ENCODE peak calls at places on chromosomes 1 and 21, in eight cellular contexts. F, G, K, C, V, N, X and B are unnamed samples.

GRCh38 chr1:70411360-70411844 is 334 bp downstream of the CTH start:
- DNase-seq in F (no peak), G (peak; percentile 80), K (no peak), C (no peak), V (no peak), N (no peak), X (no peak), B (no peak)

GRCh38 chr1:173444757-173445156 is 32.4 kb upstream of the PRDX6 start:
- DNase-seq in F (peak; percentile 48), G (no peak), K (no peak), C (no peak), V (no peak), N (peak; percentile 26), X (no peak), B (no peak)

GRCh38 chr1:226092955-226093354 is 30.4 kb downstream of the H3-3A start:
- DNase-seq in F (no peak), G (no peak), K (no peak), C (no peak), V (no peak), N (no peak), X (peak; percentile 46), B (no peak)

GRCh38 chr1:68459796-68460195 is 10.0 kb upstream of the RPE65 start:
- DNase-seq in F (no peak), G (no peak), K (no peak), C (no peak), V (no peak), N (no peak), X (peak; percentile 13), B (no peak)

GRCh38 chr1:1603671-1604373 is 3.9 kb upstream of the FNDC10 start:
- DNase-seq in F (no peak), G (no peak), K (no peak), C (no peak), V (no peak), N (no peak), X (no peak), B (no peak)

GRCh38 chr1:36857761-36858160 is 176.6 kb downstream of the GRIK3 start:
- DNase-seq in F (no peak), G (no peak), K (no peak), C (no peak), V (no peak), N (no peak), X (no peak), B (no peak)

GRCh38 chr1:201100169-201100930 is 11.9 kb downstream of the CACNA1S start:
- DNase-seq in F (no peak), G (peak; percentile 28), K (no peak), C (no peak), V (no peak), N (no peak), X (no peak), B (no peak)

GRCh38 chr1:20472860-20473711 is 12.9 kb downstream of the CAMK2N1 start:
- DNase-seq in F (no peak), G (no peak), K (peak; percentile 89), C (peak; percentile 56), V (no peak), N (no peak), X (peak; percentile 76), B (no peak)

GRCh38 chr1:205648212-205648910 is 16.6 kb upstream of the ELK4 start:
- DNase-seq in F (no peak), G (peak; percentile 32), K (no peak), C (no peak), V (no peak), N (no peak), X (no peak), B (no peak)

GRCh38 chr1:8197493-8198282 is 120.2 kb upstream of the SLC45A1 start:
- DNase-seq in F (no peak), G (peak; percentile 90), K (peak; percentile 99), C (peak; percentile 46), V (peak; percentile 97), N (no peak), X (peak; percentile 95), B (peak; percentile 84)

GRCh38 chr1:6218380-6218779 is 12.5 kb downstream of the RNF207 start:
- DNase-seq in F (no peak), G (no peak), K (no peak), C (no peak), V (no peak), N (no peak), X (no peak), B (no peak)

GRCh38 chr1:41404308-41404755 is 43.1 kb downstream of the FOXO6 start:
- DNase-seq in F (no peak), G (no peak), K (no peak), C (peak; percentile 54), V (no peak), N (peak; percentile 20), X (peak; percentile 53), B (no peak)

GRCh38 chr1:32464716-32465540 is at the start of gene ZBTB8B:
- DNase-seq in F (peak; percentile 12), G (peak; percentile 85), K (peak; percentile 80), C (peak; percentile 88), V (peak; percentile 26), N (peak; percentile 14), X (peak; percentile 90), B (peak; percentile 57)

GRCh38 chr1:218529691-218530310 is 184.7 kb downstream of the TGFB2 start:
- DNase-seq in F (no peak), G (no peak), K (no peak), C (no peak), V (no peak), N (no peak), X (no peak), B (no peak)

GRCh38 chr21:45306453-45306831 is 18.7 kb upstream of the POFUT2 start:
- DNase-seq in F (no peak), G (peak; percentile 72), K (no peak), C (no peak), V (no peak), N (no peak), X (no peak), B (no peak)

GRCh38 chr1:210681158-210681557 is 352.5 kb downstream of the HHAT start:
- DNase-seq in F (no peak), G (no peak), K (no peak), C (no peak), V (no peak), N (no peak), X (no peak), B (no peak)

GRCh38 chr1:16101618-16102017 is 28.2 kb upstream of the FAM131C start:
- DNase-seq in F (no peak), G (peak; percentile 48), K (no peak), C (no peak), V (no peak), N (no peak), X (peak; percentile 74), B (no peak)

GRCh38 chr1:26786437-26787380 is 1.0 kb upstream of the PIGV start:
- DNase-seq in F (no peak), G (no peak), K (peak; percentile 79), C (peak; percentile 14), V (no peak), N (no peak), X (peak; percentile 94), B (peak; percentile 65)

GRCh38 chr21:45721656-45722055 is 78.1 kb downstream of the PCBP3 start:
- DNase-seq in F (no peak), G (no peak), K (no peak), C (no peak), V (no peak), N (no peak), X (peak; percentile 48), B (no peak)

GRCh38 chr1:230633469-230633868 is 8.8 kb upstream of the COG2 start:
- DNase-seq in F (no peak), G (no peak), K (no peak), C (no peak), V (no peak), N (no peak), X (peak; percentile 11), B (no peak)

GRCh38 chr1:7565099-7565750 is 205.9 kb upstream of the VAMP3 start:
- DNase-seq in F (no peak), G (peak; percentile 40), K (no peak), C (no peak), V (no peak), N (no peak), X (no peak), B (no peak)

GRCh38 chr1:88892146-88892877 is 945 bp upstream of the GTF2B start:
- DNase-seq in F (peak; percentile 28), G (no peak), K (no peak), C (no peak), V (peak; percentile 89), N (no peak), X (peak; percentile 67), B (no peak)

GRCh38 chr1:12184008-12184681 is 17.4 kb downstream of the TNFRSF1B start:
- DNase-seq in F (no peak), G (peak; percentile 89), K (peak; percentile 58), C (peak; percentile 46), V (no peak), N (no peak), X (peak; percentile 96), B (peak; percentile 71)

GRCh38 chr1:87435484-87435883 is 106.8 kb downstream of the LMO4 start:
- DNase-seq in F (no peak), G (no peak), K (peak; percentile 65), C (no peak), V (no peak), N (no peak), X (peak; percentile 92), B (no peak)

GRCh38 chr1:145425436-145426029 is at the start of gene NBPF20:
- DNase-seq in F (peak; percentile 82), G (peak; percentile 93), K (peak; percentile 76), C (peak; percentile 67), V (peak; percentile 39), N (peak; percentile 69), X (peak; percentile 77), B (peak; percentile 81)
- H3K27ac ChIP-seq in F (peak within 1 kb of the TSS; percentile 46), G (no peak within 1 kb of the TSS), K (no peak within 1 kb of the TSS), C (no peak within 1 kb of the TSS), V (peak within 1 kb of the TSS; percentile 70), N (peak within 1 kb of the TSS; percentile 61), X (no peak within 1 kb of the TSS), B (no peak within 1 kb of the TSS)

DNA sequence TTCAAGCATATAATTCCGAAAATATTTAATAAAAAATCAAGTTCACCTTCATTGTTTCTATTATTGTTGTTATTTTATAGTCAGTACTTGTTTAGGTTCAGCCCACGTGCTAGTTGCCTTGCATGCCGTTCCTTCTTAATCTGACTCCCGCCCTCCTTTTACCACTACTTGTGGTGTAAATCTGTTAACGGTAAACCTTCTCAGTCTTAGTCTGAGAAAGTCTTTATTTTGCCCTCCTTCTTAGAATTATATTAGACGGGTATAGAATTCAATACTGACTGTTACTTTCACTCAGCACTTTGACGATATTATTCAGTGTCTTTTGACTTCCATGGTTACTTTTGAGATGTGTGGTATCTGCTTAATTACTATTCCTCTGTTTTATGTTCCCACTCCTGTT is 104.8 kb downstream of the RGL1 start:
- DNase-seq in F (no peak), G (no peak), K (no peak), C (no peak), V (no peak), N (no peak), X (no peak), B (no peak)
- H3K27ac ChIP-seq in F (no peak overlapping the region), G (no peak overlapping the region), K (no peak overlapping the region), C (no peak overlapping the region), V (no peak overlapping the region), N (no peak overlapping the region), X (no peak overlapping the region), B (no peak overlapping the region)

GRCh38 chr1:98406346-98407088 is 255.0 kb upstream of the SNX7 start:
- DNase-seq in F (no peak), G (no peak), K (no peak), C (no peak), V (no peak), N (no peak), X (no peak), B (no peak)
- H3K27ac ChIP-seq in F (no peak overlapping the region), G (no peak overlapping the region), K (no peak overlapping the region), C (no peak overlapping the region), V (no peak overlapping the region), N (no peak overlapping the region), X (no peak overlapping the region), B (no peak overlapping the region)

GRCh38 chr1:66266756-66267155 is 267.2 kb upstream of the SGIP1 start:
- DNase-seq in F (no peak), G (no peak), K (no peak), C (no peak), V (no peak), N (no peak), X (no peak), B (no peak)
- H3K27ac ChIP-seq in F (no peak overlapping the region), G (no peak overlapping the region), K (no peak overlapping the region), C (peak overlapping the region; percentile 45), V (peak overlapping the region; percentile 96), N (no peak overlapping the region), X (no peak overlapping the region), B (no peak overlapping the region)